ENCODE peak calls at places on chromosomes 6 and 20, in seven cellular contexts. B is hepatocyte, C is left kidney, A is C1 segment of cervical spinal cord, S is left colon, L is COLO829, T is HL-60. M is an unnamed sample.

GRCh38 chr6:31163922-31164321 is 5.5 kb downstream of the TCF19 start:
- DNase-seq in B (no peak), C (no peak), A (no peak), S (no peak), L (no peak), T (no peak), M (no peak)

GRCh38 chr20:17557675-17558006 is 12.2 kb upstream of the DSTN start:
- DNase-seq in B (peak), C (peak), A (no peak), S (no peak), L (peak), T (no peak), M (no peak)

GRCh38 chr6:132401120-132401940 is at the start of gene MOXD1:
- DNase-seq in B (peak), C (peak), A (no peak), S (peak), L (peak), T (no peak), M (peak)

GRCh38 chr20:51529027-51529749 is 13.3 kb downstream of the NFATC2 start:
- DNase-seq in B (peak), C (peak), A (no peak), S (no peak), L (peak), T (no peak), M (no peak)

GRCh38 chr20:3751664-3752385 is 15.7 kb downstream of the ADISSP start:
- DNase-seq in B (peak), C (peak), A (no peak), S (peak), L (no peak), T (no peak), M (no peak)

GRCh38 chr6:166691199-166691598 is 64.1 kb upstream of the RPS6KA2 start:
- DNase-seq in B (peak), C (peak), A (no peak), S (no peak), L (no peak), T (no peak), M (no peak)

GRCh38 chr6:16160794-16161193 is 31.9 kb downstream of the MYLIP start:
- DNase-seq in B (no peak), C (no peak), A (no peak), S (no peak), L (no peak), T (no peak), M (no peak)

GRCh38 chr20:18738055-18738454 is 75.5 kb upstream of the SCP2D1 start:
- DNase-seq in B (peak), C (no peak), A (no peak), S (no peak), L (no peak), T (no peak), M (no peak)

GRCh38 chr6:90003069-90003800 is 109.0 kb downstream of the GJA10 start:
- DNase-seq in B (no peak), C (no peak), A (no peak), S (no peak), L (no peak), T (no peak), M (peak)

GRCh38 chr20:34369265-34369664 is 6.2 kb downstream of the ITCH start:
- DNase-seq in B (no peak), C (no peak), A (no peak), S (no peak), L (no peak), T (no peak), M (no peak)

GRCh38 chr20:61503106-61503505 is 251.0 kb downstream of the CDH4 start:
- DNase-seq in B (no peak), C (no peak), A (no peak), S (no peak), L (no peak), T (no peak), M (no peak)

GRCh38 chr6:25991785-25992412 is 29.3 kb downstream of the TRIM38 start:
- DNase-seq in B (peak), C (peak), A (peak), S (peak), L (peak), T (peak), M (peak)

GRCh38 chr20:4925842-4926530 is 75.3 kb downstream of the SLC23A2 start:
- DNase-seq in B (no peak), C (peak), A (peak), S (peak), L (peak), T (no peak), M (no peak)

GRCh38 chr6:127907960-127908640 is 7.2 kb upstream of the THEMIS start:
- DNase-seq in B (no peak), C (no peak), A (no peak), S (no peak), L (peak), T (no peak), M (no peak)

GRCh38 chr20:35561268-35561667 is 19.4 kb downstream of the ERGIC3 start:
- DNase-seq in B (peak), C (peak), A (no peak), S (no peak), L (peak), T (peak), M (peak)

GRCh38 chr6:41767112-41767946 is 12.4 kb downstream of the FRS3 start:
- DNase-seq in B (peak), C (peak), A (no peak), S (peak), L (peak), T (peak), M (no peak)

GRCh38 chr6:145028144-145028818 is 707.0 kb downstream of the EPM2A start:
- DNase-seq in B (peak), C (peak), A (no peak), S (no peak), L (peak), T (peak), M (no peak)

GRCh38 chr20:35263609-35264223 is 14.2 kb downstream of the MMP24OS start:
- DNase-seq in B (no peak), C (peak), A (no peak), S (no peak), L (no peak), T (no peak), M (no peak)

GRCh38 chr6:111699123-111699522 is 93.4 kb upstream of the TRAF3IP2 start:
- DNase-seq in B (no peak), C (no peak), A (no peak), S (no peak), L (no peak), T (no peak), M (no peak)

GRCh38 chr6:113513086-113513485 is 344.1 kb upstream of the MARCKS start:
- DNase-seq in B (no peak), C (no peak), A (no peak), S (no peak), L (no peak), T (no peak), M (no peak)

GRCh38 chr6:119350202-119351004 is 842 bp upstream of the MAN1A1 start:
- DNase-seq in B (peak), C (peak), A (no peak), S (peak), L (no peak), T (no peak), M (peak)

GRCh38 chr20:24584538-24585356 is 115.3 kb downstream of the SYNDIG1 start:
- DNase-seq in B (no peak), C (peak), A (no peak), S (no peak), L (no peak), T (no peak), M (peak)

GRCh38 chr6:108848116-108848868 is at the start of gene ARMC2:
- DNase-seq in B (peak), C (peak), A (peak), S (peak), L (peak), T (peak), M (peak)

GRCh38 chr20:3071610-3072529 is at the start of gene OXT:
- DNase-seq in B (peak), C (peak), A (no peak), S (no peak), L (no peak), T (no peak), M (no peak)

GRCh38 chr6:96923400-96923799 is 1.1 kb upstream of the KLHL32 start:
- DNase-seq in B (no peak), C (no peak), A (no peak), S (no peak), L (no peak), T (no peak), M (no peak)

GRCh38 chr6:12420626-12421025 is 130.5 kb downstream of the EDN1 start:
- DNase-seq in B (no peak), C (peak), A (no peak), S (no peak), L (no peak), T (no peak), M (peak)